ENCODE peak calls at places on chromosomes 3 and 15, in eight cellular contexts. One of them, this sample, is unnamed.

GRCh38 chr15:62163847-62164499 is 1.1 kb downstream of the C2CD4B start:
- DNase-seq in ecto neural progenitor cell: peak; percentile 60
- DNase-seq in fibroblast of mammary gland: no peak
- DNase-seq in H9: peak; percentile 48
- DNase-seq in B cell: no peak
- DNase-seq in hepatic stellate cell: no peak
- DNase-seq in NCI-H1048: no peak
- DNase-seq in OCI-LY7: no peak
- DNase-seq in this sample: no peak

GRCh38 chr3:77524467-77524866 is 484.6 kb downstream of the ROBO2 start:
- DNase-seq in ecto neural progenitor cell: no peak
- DNase-seq in fibroblast of mammary gland: no peak
- DNase-seq in H9: no peak
- DNase-seq in B cell: no peak
- DNase-seq in hepatic stellate cell: no peak
- DNase-seq in NCI-H1048: no peak
- DNase-seq in OCI-LY7: no peak
- DNase-seq in this sample: no peak

GRCh38 chr15:70026991-70027390 is 70.7 kb downstream of the TLE3 start:
- DNase-seq in ecto neural progenitor cell: no peak
- DNase-seq in fibroblast of mammary gland: no peak
- DNase-seq in H9: no peak
- DNase-seq in B cell: no peak
- DNase-seq in hepatic stellate cell: no peak
- DNase-seq in NCI-H1048: no peak
- DNase-seq in OCI-LY7: no peak
- DNase-seq in this sample: no peak

GRCh38 chr15:51312132-51312531 is 26.3 kb downstream of the CYP19A1 start:
- DNase-seq in ecto neural progenitor cell: no peak
- DNase-seq in fibroblast of mammary gland: peak; percentile 41
- DNase-seq in H9: no peak
- DNase-seq in B cell: peak; percentile 11
- DNase-seq in hepatic stellate cell: no peak
- DNase-seq in NCI-H1048: no peak
- DNase-seq in OCI-LY7: no peak
- DNase-seq in this sample: no peak

GRCh38 chr3:77539677-77540076 is 499.8 kb downstream of the ROBO2 start:
- DNase-seq in ecto neural progenitor cell: no peak
- DNase-seq in fibroblast of mammary gland: no peak
- DNase-seq in H9: no peak
- DNase-seq in B cell: no peak
- DNase-seq in hepatic stellate cell: no peak
- DNase-seq in NCI-H1048: no peak
- DNase-seq in OCI-LY7: no peak
- DNase-seq in this sample: no peak

GRCh38 chr15:60648928-60649679 is 170.2 kb upstream of the ICE2 start:
- DNase-seq in ecto neural progenitor cell: no peak
- DNase-seq in fibroblast of mammary gland: no peak
- DNase-seq in H9: no peak
- DNase-seq in B cell: no peak
- DNase-seq in hepatic stellate cell: no peak
- DNase-seq in NCI-H1048: no peak
- DNase-seq in OCI-LY7: no peak
- DNase-seq in this sample: no peak

GRCh38 chr15:40256642-40257235 is 17.9 kb downstream of the PAK6 start:
- DNase-seq in ecto neural progenitor cell: no peak
- DNase-seq in fibroblast of mammary gland: no peak
- DNase-seq in H9: no peak
- DNase-seq in B cell: no peak
- DNase-seq in hepatic stellate cell: no peak
- DNase-seq in NCI-H1048: no peak
- DNase-seq in OCI-LY7: no peak
- DNase-seq in this sample: peak; percentile 51

GRCh38 chr3:69052567-69052898 is 400 bp upstream of the TMF1 start:
- DNase-seq in ecto neural progenitor cell: no peak
- DNase-seq in fibroblast of mammary gland: no peak
- DNase-seq in H9: no peak
- DNase-seq in B cell: no peak
- DNase-seq in hepatic stellate cell: no peak
- DNase-seq in NCI-H1048: no peak
- DNase-seq in OCI-LY7: no peak
- DNase-seq in this sample: no peak

GRCh38 chr3:61809879-61810278 is 248.5 kb downstream of the PTPRG start:
- DNase-seq in ecto neural progenitor cell: no peak
- DNase-seq in fibroblast of mammary gland: no peak
- DNase-seq in H9: no peak
- DNase-seq in B cell: no peak
- DNase-seq in hepatic stellate cell: no peak
- DNase-seq in NCI-H1048: no peak
- DNase-seq in OCI-LY7: no peak
- DNase-seq in this sample: no peak

GRCh38 chr3:27596334-27596841 is 112.2 kb upstream of the SLC4A7 start:
- DNase-seq in ecto neural progenitor cell: no peak
- DNase-seq in fibroblast of mammary gland: peak; percentile 78
- DNase-seq in H9: no peak
- DNase-seq in B cell: no peak
- DNase-seq in hepatic stellate cell: no peak
- DNase-seq in NCI-H1048: no peak
- DNase-seq in OCI-LY7: peak; percentile 2
- DNase-seq in this sample: no peak

GRCh38 chr3:34676431-34676830 is 878.0 kb downstream of the PDCD6IP start:
- DNase-seq in ecto neural progenitor cell: no peak
- DNase-seq in fibroblast of mammary gland: peak; percentile 5
- DNase-seq in H9: no peak
- DNase-seq in B cell: no peak
- DNase-seq in hepatic stellate cell: no peak
- DNase-seq in NCI-H1048: no peak
- DNase-seq in OCI-LY7: no peak
- DNase-seq in this sample: no peak

GRCh38 chr3:103002447-103002846 is 567.6 kb downstream of the ZPLD1 start:
- DNase-seq in ecto neural progenitor cell: no peak
- DNase-seq in fibroblast of mammary gland: no peak
- DNase-seq in H9: no peak
- DNase-seq in B cell: no peak
- DNase-seq in hepatic stellate cell: no peak
- DNase-seq in NCI-H1048: no peak
- DNase-seq in OCI-LY7: no peak
- DNase-seq in this sample: no peak

GRCh38 chr15:89654847-89655805 is at the start of gene KIF7:
- DNase-seq in ecto neural progenitor cell: peak; percentile 90
- DNase-seq in fibroblast of mammary gland: peak; percentile 40
- DNase-seq in H9: peak; percentile 84
- DNase-seq in B cell: no peak
- DNase-seq in hepatic stellate cell: peak; percentile 84
- DNase-seq in NCI-H1048: no peak
- DNase-seq in OCI-LY7: no peak
- DNase-seq in this sample: no peak

GRCh38 chr15:88711806-88712205 is 73.0 kb downstream of the ISG20 start:
- DNase-seq in ecto neural progenitor cell: no peak
- DNase-seq in fibroblast of mammary gland: no peak
- DNase-seq in H9: no peak
- DNase-seq in B cell: no peak
- DNase-seq in hepatic stellate cell: no peak
- DNase-seq in NCI-H1048: no peak
- DNase-seq in OCI-LY7: no peak
- DNase-seq in this sample: no peak

GRCh38 chr15:86773766-86774165 is 694.1 kb downstream of the AGBL1 start:
- DNase-seq in ecto neural progenitor cell: no peak
- DNase-seq in fibroblast of mammary gland: no peak
- DNase-seq in H9: no peak
- DNase-seq in B cell: no peak
- DNase-seq in hepatic stellate cell: no peak
- DNase-seq in NCI-H1048: no peak
- DNase-seq in OCI-LY7: no peak
- DNase-seq in this sample: no peak

GRCh38 chr15:65916664-65917406 is 47.5 kb downstream of the RAB11A start:
- DNase-seq in ecto neural progenitor cell: peak; percentile 88
- DNase-seq in fibroblast of mammary gland: peak; percentile 73
- DNase-seq in H9: peak; percentile 85
- DNase-seq in B cell: peak; percentile 86
- DNase-seq in hepatic stellate cell: peak; percentile 86
- DNase-seq in NCI-H1048: no peak
- DNase-seq in OCI-LY7: peak; percentile 35
- DNase-seq in this sample: peak; percentile 41

GRCh38 chr3:128605091-128606046 is 45.2 kb downstream of the RPN1 start:
- DNase-seq in ecto neural progenitor cell: no peak
- DNase-seq in fibroblast of mammary gland: no peak
- DNase-seq in H9: no peak
- DNase-seq in B cell: no peak
- DNase-seq in hepatic stellate cell: no peak
- DNase-seq in NCI-H1048: no peak
- DNase-seq in OCI-LY7: no peak
- DNase-seq in this sample: no peak

GRCh38 chr3:53806182-53807116 is 39.8 kb downstream of the CHDH start:
- DNase-seq in ecto neural progenitor cell: no peak
- DNase-seq in fibroblast of mammary gland: peak; percentile 62
- DNase-seq in H9: no peak
- DNase-seq in B cell: no peak
- DNase-seq in hepatic stellate cell: peak; percentile 87
- DNase-seq in NCI-H1048: no peak
- DNase-seq in OCI-LY7: no peak
- DNase-seq in this sample: peak; percentile 59

GRCh38 chr3:156745766-156746165 is 71.4 kb downstream of the TIPARP start:
- DNase-seq in ecto neural progenitor cell: no peak
- DNase-seq in fibroblast of mammary gland: no peak
- DNase-seq in H9: no peak
- DNase-seq in B cell: no peak
- DNase-seq in hepatic stellate cell: no peak
- DNase-seq in NCI-H1048: no peak
- DNase-seq in OCI-LY7: no peak
- DNase-seq in this sample: no peak

GRCh38 chr15:89806217-89806564 is 8.5 kb downstream of the ANPEP start:
- DNase-seq in ecto neural progenitor cell: no peak
- DNase-seq in fibroblast of mammary gland: no peak
- DNase-seq in H9: no peak
- DNase-seq in B cell: no peak
- DNase-seq in hepatic stellate cell: no peak
- DNase-seq in NCI-H1048: no peak
- DNase-seq in OCI-LY7: no peak
- DNase-seq in this sample: no peak

GRCh38 chr15:99432271-99433025 is 133.3 kb upstream of the MEF2A start:
- DNase-seq in ecto neural progenitor cell: no peak
- DNase-seq in fibroblast of mammary gland: no peak
- DNase-seq in H9: no peak
- DNase-seq in B cell: no peak
- DNase-seq in hepatic stellate cell: no peak
- DNase-seq in NCI-H1048: no peak
- DNase-seq in OCI-LY7: no peak
- DNase-seq in this sample: no peak

GRCh38 chr3:33146791-33147445 is 33.1 kb downstream of the CRTAP start:
- DNase-seq in ecto neural progenitor cell: no peak
- DNase-seq in fibroblast of mammary gland: peak; percentile 65
- DNase-seq in H9: no peak
- DNase-seq in B cell: no peak
- DNase-seq in hepatic stellate cell: peak; percentile 63
- DNase-seq in NCI-H1048: no peak
- DNase-seq in OCI-LY7: no peak
- DNase-seq in this sample: no peak

GRCh38 chr3:100703865-100704264 is 5.4 kb upstream of the TFG start:
- DNase-seq in ecto neural progenitor cell: no peak
- DNase-seq in fibroblast of mammary gland: no peak
- DNase-seq in H9: no peak
- DNase-seq in B cell: no peak
- DNase-seq in hepatic stellate cell: no peak
- DNase-seq in NCI-H1048: no peak
- DNase-seq in OCI-LY7: no peak
- DNase-seq in this sample: no peak

GRCh38 chr3:127735767-127736693 is 63.3 kb downstream of the ABTB1 start:
- DNase-seq in ecto neural progenitor cell: no peak
- DNase-seq in fibroblast of mammary gland: peak; percentile 88
- DNase-seq in H9: no peak
- DNase-seq in B cell: peak; percentile 60
- DNase-seq in hepatic stellate cell: peak; percentile 72
- DNase-seq in NCI-H1048: no peak
- DNase-seq in OCI-LY7: peak; percentile 88
- DNase-seq in this sample: no peak

GRCh38 chr15:69996842-69997478 is 100.8 kb downstream of the TLE3 start:
- DNase-seq in ecto neural progenitor cell: no peak
- DNase-seq in fibroblast of mammary gland: no peak
- DNase-seq in H9: no peak
- DNase-seq in B cell: no peak
- DNase-seq in hepatic stellate cell: no peak
- DNase-seq in NCI-H1048: no peak
- DNase-seq in OCI-LY7: no peak
- DNase-seq in this sample: no peak

GRCh38 chr15:90126457-90127435 is 24.5 kb upstream of the IDH2 start:
- DNase-seq in ecto neural progenitor cell: peak; percentile 73
- DNase-seq in fibroblast of mammary gland: no peak
- DNase-seq in H9: peak; percentile 93
- DNase-seq in B cell: no peak
- DNase-seq in hepatic stellate cell: no peak
- DNase-seq in NCI-H1048: no peak
- DNase-seq in OCI-LY7: no peak
- DNase-seq in this sample: no peak

GRCh38 chr15:46304320-46304719 is 669.5 kb downstream of the SQOR start:
- DNase-seq in ecto neural progenitor cell: no peak
- DNase-seq in fibroblast of mammary gland: peak; percentile 10
- DNase-seq in H9: peak; percentile 55
- DNase-seq in B cell: no peak
- DNase-seq in hepatic stellate cell: no peak
- DNase-seq in NCI-H1048: no peak
- DNase-seq in OCI-LY7: peak; percentile 58
- DNase-seq in this sample: no peak

GRCh38 chr3:27166888-27167287 is 202.3 kb downstream of the NEK10 start:
- DNase-seq in ecto neural progenitor cell: no peak
- DNase-seq in fibroblast of mammary gland: peak; percentile 97
- DNase-seq in H9: no peak
- DNase-seq in B cell: no peak
- DNase-seq in hepatic stellate cell: peak; percentile 47
- DNase-seq in NCI-H1048: no peak
- DNase-seq in OCI-LY7: no peak
- DNase-seq in this sample: peak; percentile 97

GRCh38 chr15:23372284-23372683 is 17.7 kb downstream of the GOLGA8S start:
- DNase-seq in ecto neural progenitor cell: no peak
- DNase-seq in fibroblast of mammary gland: no peak
- DNase-seq in H9: no peak
- DNase-seq in B cell: no peak
- DNase-seq in hepatic stellate cell: no peak
- DNase-seq in NCI-H1048: no peak
- DNase-seq in OCI-LY7: no peak
- DNase-seq in this sample: no peak

GRCh38 chr3:129162729-129163579 is 2.1 kb upstream of the ISY1 start:
- DNase-seq in ecto neural progenitor cell: no peak
- DNase-seq in fibroblast of mammary gland: no peak
- DNase-seq in H9: no peak
- DNase-seq in B cell: no peak
- DNase-seq in hepatic stellate cell: no peak
- DNase-seq in NCI-H1048: no peak
- DNase-seq in OCI-LY7: peak; percentile 46
- DNase-seq in this sample: no peak

GRCh38 chr3:50572801-50573371 is 3.6 kb downstream of the HEMK1 start:
- DNase-seq in ecto neural progenitor cell: no peak
- DNase-seq in fibroblast of mammary gland: no peak
- DNase-seq in H9: no peak
- DNase-seq in B cell: no peak
- DNase-seq in hepatic stellate cell: no peak
- DNase-seq in NCI-H1048: no peak
- DNase-seq in OCI-LY7: no peak
- DNase-seq in this sample: no peak

GRCh38 chr3:46472736-46473135 is 8.0 kb upstream of the LTF start:
- DNase-seq in ecto neural progenitor cell: peak; percentile 19
- DNase-seq in fibroblast of mammary gland: no peak
- DNase-seq in H9: no peak
- DNase-seq in B cell: no peak
- DNase-seq in hepatic stellate cell: no peak
- DNase-seq in NCI-H1048: no peak
- DNase-seq in OCI-LY7: no peak
- DNase-seq in this sample: no peak

GRCh38 chr15:76338555-76339301 is 2.2 kb downstream of the ISL2 start:
- DNase-seq in ecto neural progenitor cell: no peak
- DNase-seq in fibroblast of mammary gland: no peak
- DNase-seq in H9: no peak
- DNase-seq in B cell: no peak
- DNase-seq in hepatic stellate cell: no peak
- DNase-seq in NCI-H1048: no peak
- DNase-seq in OCI-LY7: peak; percentile 23
- DNase-seq in this sample: no peak

GRCh38 chr15:77537006-77537405 is 95.7 kb downstream of the LINGO1 start:
- DNase-seq in ecto neural progenitor cell: no peak
- DNase-seq in fibroblast of mammary gland: no peak
- DNase-seq in H9: no peak
- DNase-seq in B cell: no peak
- DNase-seq in hepatic stellate cell: no peak
- DNase-seq in NCI-H1048: no peak
- DNase-seq in OCI-LY7: no peak
- DNase-seq in this sample: no peak

This sample was measured in AG04449.